ENCODE peak calls at places on chromosomes 4 and X, in nine cellular contexts. K is GM13977; V is epithelial cell of esophagus; G is non-pigmented ciliary epithelial cell; R is CD4-positive, alpha-beta T cell; A is pons; H is T-helper 1 cell; P is activated CD4-positive, CD25-positive, alpha-beta regulatory T cell treated with anti-CD3 and anti-CD28 coated beads, Interleukin-2, amount 50 U/mL, for 16 hours; B is T-helper 2 cell. S is an unnamed sample.

GRCh38 chrX:41827886-41828285 is 95.5 kb downstream of the CASK start:
- DNase-seq in P (no peak), V (no peak), B (no peak), R (no peak), G (no peak), H (no peak), K (no peak), A (no peak), S (no peak)

GRCh38 chrX:71496476-71496875 is 36.4 kb upstream of the OGT start:
- DNase-seq in R (no peak), H (no peak), G (no peak), B (no peak), V (no peak), A (no peak), P (no peak), K (no peak), S (no peak)

GRCh38 chrX:151974336-151975227 is at the start of gene GABRE:
- DNase-seq in A (no peak), K (peak), B (peak), V (peak), G (no peak), R (no peak), H (no peak), P (no peak), S (no peak)

GRCh38 chr4:138680251-138680650 is 335.3 kb upstream of the NOCT start:
- DNase-seq in G (no peak), B (no peak), K (no peak), V (peak), A (no peak), R (no peak), H (no peak), P (no peak), S (no peak)

GRCh38 chrX:25296850-25297249 is 281.1 kb upstream of the ARX start:
- DNase-seq in B (no peak), R (no peak), G (no peak), K (no peak), A (no peak), V (no peak), H (no peak), P (no peak), S (no peak)

GRCh38 chr4:41257257-41257900 is 651 bp downstream of the UCHL1 start:
- DNase-seq in H (peak), G (no peak), A (peak), K (peak), B (peak), R (no peak), P (no peak), V (peak), S (no peak)

GRCh38 chr4:111475001-111475400 is 670.3 kb upstream of the FAM241A start:
- DNase-seq in B (no peak), V (peak), G (no peak), A (peak), K (no peak), P (no peak), H (no peak), R (no peak), S (no peak)

GRCh38 chr4:56218230-56218895 is 168.9 kb downstream of the AASDH start:
- DNase-seq in V (no peak), H (no peak), G (no peak), R (no peak), P (no peak), K (no peak), A (no peak), B (no peak), S (no peak)

GRCh38 chrX:83512111-83512510 is 4.0 kb downstream of the POU3F4 start:
- DNase-seq in V (no peak), B (no peak), K (no peak), H (no peak), P (no peak), G (no peak), R (no peak), A (no peak), S (no peak)

GRCh38 chrX:48896611-48897011 is 957 bp downstream of the TIMM17B start:
- DNase-seq in V (no peak), A (peak), R (no peak), K (no peak), B (no peak), G (no peak), P (no peak), H (no peak), S (no peak)

GRCh38 chrX:54978448-54978847 is 15.5 kb downstream of the PFKFB1 start:
- DNase-seq in G (no peak), R (no peak), P (no peak), A (no peak), B (no peak), K (no peak), H (no peak), V (peak), S (no peak)

GRCh38 chr4:140659935-140660710 is 91.4 kb upstream of the UCP1 start:
- DNase-seq in K (no peak), B (no peak), R (no peak), P (no peak), V (peak), G (no peak), H (no peak), A (no peak), S (no peak)

GRCh38 chr4:168383510-168383909 is 65.0 kb upstream of the DDX60 start:
- DNase-seq in P (no peak), A (no peak), H (no peak), G (no peak), V (no peak), R (no peak), B (no peak), K (no peak), S (peak)

GRCh38 chrX:22395372-22395771 is 122.7 kb downstream of the CBLL2 start:
- DNase-seq in H (no peak), G (no peak), V (peak), R (no peak), K (no peak), P (no peak), A (no peak), B (no peak), S (peak)

GRCh38 chrX:4925911-4926310 is 1212.5 kb upstream of the PRKX start:
- DNase-seq in R (no peak), V (no peak), P (no peak), A (no peak), G (no peak), K (no peak), B (no peak), H (no peak), S (no peak)

GRCh38 chr4:177574446-177574845 is 132.2 kb upstream of the AGA start:
- DNase-seq in H (no peak), P (no peak), B (no peak), G (no peak), A (no peak), K (no peak), V (no peak), R (no peak), S (no peak)

GRCh38 chr4:87819281-87819919 is 13.4 kb upstream of the MEPE start:
- DNase-seq in P (no peak), R (no peak), K (no peak), G (peak), V (peak), H (no peak), A (no peak), B (no peak), S (peak)

GRCh38 chr4:185541251-185541671 is 6.0 kb upstream of the PDLIM3 start:
- DNase-seq in G (no peak), V (no peak), P (no peak), R (no peak), K (no peak), H (no peak), A (peak), B (no peak), S (no peak)

S was measured in kidney epithelial cell.